ENCODE peak calls at places on chromosomes 5 and 9, in five cellular contexts. One of them, this sample, is unnamed.
A peak's percentile ranks its signal among the peaks of the same experiment; 100 is the strongest.

GRCh38 chr5:171615201-171616001 is 170.2 kb upstream of the SMIM23 start:
- DNase-seq in mesenchymal stem cell: no peak
- DNase-seq in H1: peak; percentile 67
- DNase-seq in trophoblast cell: no peak
- DNase-seq in H9: peak; percentile 81
- DNase-seq in this sample: peak; percentile 38

GRCh38 chr5:143663872-143664271 is 148.1 kb upstream of the HMHB1 start:
- DNase-seq in H1: no peak
- DNase-seq in mesenchymal stem cell: no peak
- DNase-seq in H9: no peak
- DNase-seq in trophoblast cell: no peak
- DNase-seq in this sample: no peak

GRCh38 chr5:81488862-81489261 is 94.9 kb upstream of the ACOT12 start:
- DNase-seq in H1: no peak
- DNase-seq in mesenchymal stem cell: no peak
- DNase-seq in trophoblast cell: no peak
- DNase-seq in H9: no peak
- DNase-seq in this sample: no peak

GRCh38 chr5:32760091-32760509 is 49.0 kb downstream of the NPR3 start:
- DNase-seq in H1: no peak
- DNase-seq in trophoblast cell: no peak
- DNase-seq in mesenchymal stem cell: peak; percentile 92
- DNase-seq in H9: no peak
- DNase-seq in this sample: no peak

GRCh38 chr5:132777209-132778069 is at the start of gene SEPTIN8:
- DNase-seq in H9: peak; percentile 53
- DNase-seq in H1: peak; percentile 73
- DNase-seq in trophoblast cell: peak; percentile 27
- DNase-seq in mesenchymal stem cell: peak; percentile 57
- DNase-seq in this sample: peak; percentile 63

GRCh38 chr5:142680605-142681259 is 5.2 kb downstream of the FGF1 start:
- DNase-seq in mesenchymal stem cell: peak; percentile 36
- DNase-seq in H9: no peak
- DNase-seq in trophoblast cell: peak; percentile 84
- DNase-seq in H1: no peak
- DNase-seq in this sample: no peak

GRCh38 chr5:95970359-95970704 is 8.7 kb upstream of the ELL2 start:
- DNase-seq in H9: no peak
- DNase-seq in trophoblast cell: no peak
- DNase-seq in mesenchymal stem cell: no peak
- DNase-seq in H1: no peak
- DNase-seq in this sample: no peak

GRCh38 chr5:40603378-40603777 is 76.3 kb upstream of the PTGER4 start:
- DNase-seq in trophoblast cell: no peak
- DNase-seq in H1: no peak
- DNase-seq in H9: no peak
- DNase-seq in mesenchymal stem cell: no peak
- DNase-seq in this sample: no peak

GRCh38 chr5:150780180-150780692 is 1.7 kb downstream of the SMIM3 start:
- DNase-seq in trophoblast cell: peak; percentile 28
- DNase-seq in mesenchymal stem cell: peak; percentile 96
- DNase-seq in H9: no peak
- DNase-seq in H1: no peak
- DNase-seq in this sample: no peak

GRCh38 chr5:143987751-143988560 is 176.0 kb downstream of the HMHB1 start:
- DNase-seq in H1: no peak
- DNase-seq in trophoblast cell: no peak
- DNase-seq in H9: no peak
- DNase-seq in mesenchymal stem cell: no peak
- DNase-seq in this sample: no peak

GRCh38 chr9:76316069-76316468 is 78.2 kb downstream of the RFK start:
- DNase-seq in mesenchymal stem cell: no peak
- DNase-seq in trophoblast cell: no peak
- DNase-seq in H9: no peak
- DNase-seq in H1: no peak
- DNase-seq in this sample: no peak

GRCh38 chr5:119439140-119439625 is 13.1 kb upstream of the HSD17B4 start:
- DNase-seq in H9: no peak
- DNase-seq in H1: no peak
- DNase-seq in trophoblast cell: no peak
- DNase-seq in mesenchymal stem cell: no peak
- DNase-seq in this sample: no peak

GRCh38 chr5:130168211-130168610 is 263.9 kb downstream of the CHSY3 start:
- DNase-seq in H9: no peak
- DNase-seq in mesenchymal stem cell: no peak
- DNase-seq in trophoblast cell: no peak
- DNase-seq in H1: no peak
- DNase-seq in this sample: no peak

GRCh38 chr9:101485873-101486692 is 47.6 kb upstream of the RNF20 start:
- DNase-seq in H1: peak; percentile 66
- DNase-seq in H9: peak; percentile 75
- DNase-seq in trophoblast cell: peak; percentile 7
- DNase-seq in mesenchymal stem cell: peak; percentile 52
- DNase-seq in this sample: peak; percentile 38
- H2BK5ac ChIP-seq in H1: peak overlapping the region; percentile 71
- H2BK5ac ChIP-seq in H9: no peak overlapping the region
- H2BK5ac ChIP-seq in trophoblast cell: no peak overlapping the region
- H2BK5ac ChIP-seq in mesenchymal stem cell: no peak overlapping the region
- H2BK5ac ChIP-seq in this sample: no peak overlapping the region

GRCh38 chr5:29001666-29002065 is 1963.3 kb upstream of the CDH9 start:
- DNase-seq in H1: no peak
- DNase-seq in trophoblast cell: no peak
- DNase-seq in mesenchymal stem cell: no peak
- DNase-seq in H9: peak; percentile 35
- DNase-seq in this sample: no peak
- H3K9ac ChIP-seq in H1: no peak overlapping the region
- H3K9ac ChIP-seq in trophoblast cell: no peak overlapping the region
- H3K9ac ChIP-seq in mesenchymal stem cell: no peak overlapping the region
- H3K9ac ChIP-seq in H9: no peak overlapping the region
- H3K9ac ChIP-seq in this sample: no peak overlapping the region

GRCh38 chr9:88481933-88482332 is 53.0 kb upstream of the NXNL2 start:
- DNase-seq in trophoblast cell: no peak
- DNase-seq in H9: no peak
- DNase-seq in mesenchymal stem cell: no peak
- DNase-seq in H1: no peak
- DNase-seq in this sample: no peak

GRCh38 chr9:88478236-88478635 is 56.7 kb upstream of the NXNL2 start:
- DNase-seq in H1: no peak
- DNase-seq in H9: no peak
- DNase-seq in trophoblast cell: no peak
- DNase-seq in mesenchymal stem cell: no peak
- DNase-seq in this sample: no peak

GRCh38 chr9:88476491-88477271 is 58.3 kb upstream of the NXNL2 start:
- DNase-seq in H1: no peak
- DNase-seq in H9: no peak
- DNase-seq in mesenchymal stem cell: peak; percentile 47
- DNase-seq in trophoblast cell: no peak
- DNase-seq in this sample: no peak

DNA sequence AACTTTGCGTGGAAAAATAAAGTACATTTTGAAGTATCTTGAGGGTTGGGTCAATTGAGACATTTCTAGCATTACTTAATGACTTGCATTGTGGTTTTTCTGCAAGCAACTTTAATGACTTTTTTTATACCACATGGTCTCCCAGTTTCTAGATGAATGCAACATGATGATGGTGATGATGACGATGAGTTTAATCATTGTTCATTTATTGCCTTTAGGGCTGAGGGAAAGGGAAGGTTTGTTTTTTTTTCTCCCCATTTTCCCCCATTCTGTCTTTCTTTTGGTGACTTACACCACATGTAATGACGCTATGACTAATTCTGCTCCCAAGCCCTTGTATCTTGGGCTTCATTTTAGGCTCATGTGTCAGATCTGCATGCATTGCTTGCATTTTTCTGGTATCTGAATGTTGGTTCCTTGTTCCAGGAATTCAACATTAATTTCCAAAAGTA is 57.7 kb upstream of the NXNL2 start:
- DNase-seq in mesenchymal stem cell: peak; percentile 83
- DNase-seq in H9: no peak
- DNase-seq in H1: no peak
- DNase-seq in trophoblast cell: peak; percentile 55
- DNase-seq in this sample: no peak
- H2BK12ac ChIP-seq in mesenchymal stem cell: no peak overlapping the region
- H2BK12ac ChIP-seq in H9: no peak overlapping the region
- H2BK12ac ChIP-seq in H1: no peak overlapping the region
- H2BK12ac ChIP-seq in trophoblast cell: no peak overlapping the region
- H2BK12ac ChIP-seq in this sample: no peak overlapping the region

GRCh38 chr5:74549351-74549750 is 91.2 kb downstream of the ENC1 start:
- DNase-seq in H9: no peak
- DNase-seq in trophoblast cell: no peak
- DNase-seq in mesenchymal stem cell: no peak
- DNase-seq in H1: no peak
- DNase-seq in this sample: no peak
- H2BK5ac ChIP-seq in H9: no peak overlapping the region
- H2BK5ac ChIP-seq in trophoblast cell: no peak overlapping the region
- H2BK5ac ChIP-seq in mesenchymal stem cell: no peak overlapping the region
- H2BK5ac ChIP-seq in H1: no peak overlapping the region
- H2BK5ac ChIP-seq in this sample: no peak overlapping the region

GRCh38 chr5:140608730-140609520 is 24.1 kb downstream of the CD14 start:
- DNase-seq in H1: no peak
- DNase-seq in trophoblast cell: no peak
- DNase-seq in H9: no peak
- DNase-seq in mesenchymal stem cell: no peak
- DNase-seq in this sample: no peak
- H3K9ac ChIP-seq in H1: no peak overlapping the region
- H3K9ac ChIP-seq in trophoblast cell: no peak overlapping the region
- H3K9ac ChIP-seq in H9: no peak overlapping the region
- H3K9ac ChIP-seq in mesenchymal stem cell: no peak overlapping the region
- H3K9ac ChIP-seq in this sample: no peak overlapping the region

GRCh38 chr9:5864446-5864845 is 26.2 kb upstream of the MLANA start:
- DNase-seq in H1: no peak
- DNase-seq in H9: no peak
- DNase-seq in mesenchymal stem cell: no peak
- DNase-seq in trophoblast cell: no peak
- DNase-seq in this sample: no peak

GRCh38 chr9:5863092-5863746 is 27.5 kb upstream of the MLANA start:
- DNase-seq in H1: no peak
- DNase-seq in mesenchymal stem cell: no peak
- DNase-seq in H9: no peak
- DNase-seq in trophoblast cell: no peak
- DNase-seq in this sample: no peak

GRCh38 chr9:5866685-5867084 is 24.0 kb upstream of the MLANA start:
- DNase-seq in H9: no peak
- DNase-seq in H1: no peak
- DNase-seq in trophoblast cell: no peak
- DNase-seq in mesenchymal stem cell: no peak
- DNase-seq in this sample: no peak

GRCh38 chr9:5868235-5868634 is 22.5 kb upstream of the MLANA start:
- DNase-seq in trophoblast cell: no peak
- DNase-seq in H9: no peak
- DNase-seq in mesenchymal stem cell: no peak
- DNase-seq in H1: no peak
- DNase-seq in this sample: no peak

DNA sequence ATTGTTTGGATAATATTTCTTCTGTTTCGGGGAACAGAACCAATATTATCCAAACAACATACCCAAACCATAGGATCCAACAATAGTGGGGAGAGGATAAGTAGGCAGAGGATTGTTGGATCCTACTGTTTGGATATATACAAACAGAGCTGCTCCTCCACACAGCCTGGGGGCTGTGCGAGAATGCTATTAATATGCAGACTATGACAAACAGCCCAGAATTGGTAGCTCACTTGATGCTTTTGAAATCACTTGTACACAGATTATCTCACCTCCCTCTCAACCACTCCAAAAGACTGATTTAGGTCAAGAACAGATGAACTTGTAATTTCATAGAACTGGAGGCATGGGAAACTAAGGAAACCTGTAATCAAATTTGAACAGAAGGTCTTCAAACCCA is 24.4 kb upstream of the MLANA start:
- DNase-seq in H9: no peak
- DNase-seq in trophoblast cell: no peak
- DNase-seq in H1: no peak
- DNase-seq in mesenchymal stem cell: no peak
- DNase-seq in this sample: no peak
- H2BK12ac ChIP-seq in H9: no peak overlapping the region
- H2BK12ac ChIP-seq in trophoblast cell: no peak overlapping the region
- H2BK12ac ChIP-seq in H1: no peak overlapping the region
- H2BK12ac ChIP-seq in mesenchymal stem cell: no peak overlapping the region
- H2BK12ac ChIP-seq in this sample: no peak overlapping the region

This sample was measured in neuronal stem cell.